ENCODE peak calls at places on chromosomes 2 and 18, in six cellular contexts. One of them, this sample, is unnamed.

GRCh38 chr2:60445684-60446184 is 107.7 kb downstream of the BCL11A start:
- DNase-seq in epithelial cell of esophagus: no peak
- DNase-seq in fibroblast of pulmonary artery: peak
- DNase-seq in NCI-H1092: no peak
- DNase-seq in stomach: no peak
- DNase-seq in MCF 10A: peak
- DNase-seq in this sample: no peak

GRCh38 chr18:45839415-45840395 is 14.2 kb downstream of the SIGLEC15 start:
- DNase-seq in epithelial cell of esophagus: peak
- DNase-seq in stomach: peak
- DNase-seq in MCF 10A: peak
- DNase-seq in fibroblast of pulmonary artery: peak
- DNase-seq in NCI-H1092: peak
- DNase-seq in this sample: peak

GRCh38 chr2:126177479-126177878 is 478.5 kb upstream of the GYPC start:
- DNase-seq in NCI-H1092: no peak
- DNase-seq in fibroblast of pulmonary artery: no peak
- DNase-seq in MCF 10A: no peak
- DNase-seq in epithelial cell of esophagus: no peak
- DNase-seq in stomach: no peak
- DNase-seq in this sample: no peak

GRCh38 chr2:85710687-85711577 is 16.8 kb downstream of the GNLY start:
- DNase-seq in stomach: no peak
- DNase-seq in fibroblast of pulmonary artery: peak
- DNase-seq in MCF 10A: peak
- DNase-seq in NCI-H1092: no peak
- DNase-seq in epithelial cell of esophagus: no peak
- DNase-seq in this sample: no peak

GRCh38 chr18:59617468-59617932 is 79.7 kb downstream of the CCBE1 start:
- DNase-seq in NCI-H1092: no peak
- DNase-seq in stomach: no peak
- DNase-seq in MCF 10A: peak
- DNase-seq in fibroblast of pulmonary artery: peak
- DNase-seq in epithelial cell of esophagus: peak
- DNase-seq in this sample: no peak

GRCh38 chr2:133674433-133675331 is 106.4 kb upstream of the NCKAP5 start:
- DNase-seq in stomach: peak
- DNase-seq in epithelial cell of esophagus: peak
- DNase-seq in fibroblast of pulmonary artery: peak
- DNase-seq in MCF 10A: peak
- DNase-seq in NCI-H1092: peak
- DNase-seq in this sample: peak

GRCh38 chr2:29597048-29597447 is 324.3 kb downstream of the ALK start:
- DNase-seq in MCF 10A: no peak
- DNase-seq in stomach: no peak
- DNase-seq in NCI-H1092: no peak
- DNase-seq in fibroblast of pulmonary artery: no peak
- DNase-seq in epithelial cell of esophagus: no peak
- DNase-seq in this sample: no peak

GRCh38 chr2:7930800-7931635 is 750.8 kb upstream of the ID2 start:
- DNase-seq in fibroblast of pulmonary artery: peak
- DNase-seq in stomach: no peak
- DNase-seq in epithelial cell of esophagus: no peak
- DNase-seq in MCF 10A: no peak
- DNase-seq in NCI-H1092: no peak
- DNase-seq in this sample: no peak

GRCh38 chr18:32911660-32912284 is 138.9 kb upstream of the KLHL14 start:
- DNase-seq in stomach: no peak
- DNase-seq in NCI-H1092: no peak
- DNase-seq in MCF 10A: peak
- DNase-seq in epithelial cell of esophagus: peak
- DNase-seq in fibroblast of pulmonary artery: no peak
- DNase-seq in this sample: no peak

GRCh38 chr2:36360063-36360462 is 4.5 kb downstream of the CRIM1 start:
- DNase-seq in fibroblast of pulmonary artery: no peak
- DNase-seq in epithelial cell of esophagus: peak
- DNase-seq in NCI-H1092: no peak
- DNase-seq in stomach: no peak
- DNase-seq in MCF 10A: no peak
- DNase-seq in this sample: no peak

GRCh38 chr2:1986598-1986997 is 242.3 kb upstream of the PXDN start:
- DNase-seq in epithelial cell of esophagus: no peak
- DNase-seq in fibroblast of pulmonary artery: no peak
- DNase-seq in MCF 10A: no peak
- DNase-seq in NCI-H1092: no peak
- DNase-seq in stomach: no peak
- DNase-seq in this sample: no peak

GRCh38 chr2:174439950-174440349 is 44.4 kb downstream of the SCRN3 start:
- DNase-seq in MCF 10A: no peak
- DNase-seq in stomach: no peak
- DNase-seq in fibroblast of pulmonary artery: no peak
- DNase-seq in NCI-H1092: no peak
- DNase-seq in epithelial cell of esophagus: no peak
- DNase-seq in this sample: no peak

GRCh38 chr2:19888831-19889230 is 13.0 kb downstream of the TTC32 start:
- DNase-seq in NCI-H1092: no peak
- DNase-seq in epithelial cell of esophagus: no peak
- DNase-seq in MCF 10A: no peak
- DNase-seq in fibroblast of pulmonary artery: no peak
- DNase-seq in stomach: no peak
- DNase-seq in this sample: no peak

GRCh38 chr2:31563273-31563839 is 17.4 kb downstream of the SRD5A2 start:
- DNase-seq in MCF 10A: peak
- DNase-seq in NCI-H1092: no peak
- DNase-seq in stomach: no peak
- DNase-seq in epithelial cell of esophagus: peak
- DNase-seq in fibroblast of pulmonary artery: no peak
- DNase-seq in this sample: no peak

GRCh38 chr2:240796543-240797499 is 23.2 kb downstream of the KIF1A start:
- DNase-seq in stomach: no peak
- DNase-seq in MCF 10A: no peak
- DNase-seq in NCI-H1092: no peak
- DNase-seq in epithelial cell of esophagus: no peak
- DNase-seq in fibroblast of pulmonary artery: no peak
- DNase-seq in this sample: no peak

GRCh38 chr2:38013158-38013752 is 62.7 kb downstream of the CYP1B1 start:
- DNase-seq in fibroblast of pulmonary artery: peak
- DNase-seq in MCF 10A: peak
- DNase-seq in stomach: no peak
- DNase-seq in epithelial cell of esophagus: peak
- DNase-seq in NCI-H1092: no peak
- DNase-seq in this sample: no peak

GRCh38 chr2:182867411-182868048 is 1.1 kb upstream of the FRZB start:
- DNase-seq in NCI-H1092: no peak
- DNase-seq in epithelial cell of esophagus: no peak
- DNase-seq in fibroblast of pulmonary artery: no peak
- DNase-seq in stomach: no peak
- DNase-seq in MCF 10A: no peak
- DNase-seq in this sample: no peak

GRCh38 chr2:161146996-161147395 is 13.2 kb upstream of the TANK start:
- DNase-seq in epithelial cell of esophagus: no peak
- DNase-seq in stomach: no peak
- DNase-seq in MCF 10A: no peak
- DNase-seq in NCI-H1092: no peak
- DNase-seq in fibroblast of pulmonary artery: no peak
- DNase-seq in this sample: no peak

GRCh38 chr2:12797815-12798214 is 81.1 kb downstream of the TRIB2 start:
- DNase-seq in epithelial cell of esophagus: peak
- DNase-seq in stomach: no peak
- DNase-seq in NCI-H1092: no peak
- DNase-seq in fibroblast of pulmonary artery: peak
- DNase-seq in MCF 10A: peak
- DNase-seq in this sample: no peak

GRCh38 chr18:50079571-50080295 is 115.2 kb downstream of the MYO5B start:
- DNase-seq in NCI-H1092: peak
- DNase-seq in MCF 10A: peak
- DNase-seq in epithelial cell of esophagus: no peak
- DNase-seq in stomach: peak
- DNase-seq in fibroblast of pulmonary artery: no peak
- DNase-seq in this sample: no peak

GRCh38 chr2:227626580-227627151 is 9.4 kb downstream of the SCYGR4 start:
- DNase-seq in NCI-H1092: no peak
- DNase-seq in MCF 10A: no peak
- DNase-seq in stomach: no peak
- DNase-seq in fibroblast of pulmonary artery: no peak
- DNase-seq in epithelial cell of esophagus: no peak
- DNase-seq in this sample: no peak

GRCh38 chr2:161913865-161914264 is 160.2 kb downstream of the DPP4 start:
- DNase-seq in fibroblast of pulmonary artery: peak
- DNase-seq in MCF 10A: peak
- DNase-seq in epithelial cell of esophagus: peak
- DNase-seq in NCI-H1092: no peak
- DNase-seq in stomach: no peak
- DNase-seq in this sample: no peak

GRCh38 chr2:72887032-72887835 is at the start of gene SPR:
- DNase-seq in MCF 10A: peak
- DNase-seq in epithelial cell of esophagus: peak
- DNase-seq in fibroblast of pulmonary artery: peak
- DNase-seq in NCI-H1092: peak
- DNase-seq in stomach: peak
- DNase-seq in this sample: no peak

GRCh38 chr2:233075966-233076339 is 15.8 kb downstream of the INPP5D start:
- DNase-seq in stomach: peak
- DNase-seq in epithelial cell of esophagus: no peak
- DNase-seq in fibroblast of pulmonary artery: no peak
- DNase-seq in MCF 10A: no peak
- DNase-seq in NCI-H1092: no peak
- DNase-seq in this sample: no peak

GRCh38 chr2:42147641-42148274 is 21.4 kb upstream of the EML4 start:
- DNase-seq in MCF 10A: peak
- DNase-seq in NCI-H1092: no peak
- DNase-seq in epithelial cell of esophagus: no peak
- DNase-seq in stomach: no peak
- DNase-seq in fibroblast of pulmonary artery: peak
- DNase-seq in this sample: no peak